ENCODE peak calls at places on chromosomes 1 and 21, in nine cellular contexts. E is left cardiac atrium; N is HuH-7.5; K is K562; O is NCI-H2029; D is activated T-helper 1 cell treated with anti-CD3 and anti-CD28 coated beads, Interleukin-2, amount 50 U/mL, for 16 hours; X is aorta; U is hippocampal formation; T is activated CD4-positive, CD25-positive, alpha-beta regulatory T cell. F is an unnamed sample.

GRCh38 chr1:941027-941587 is 17.4 kb downstream of the SAMD11 start:
- DNase-seq in K (no peak), X (no peak), U (no peak), T (no peak), O (no peak), N (no peak), D (no peak), E (no peak), F (no peak)

GRCh38 chr1:58773406-58773840 is 10.4 kb downstream of the JUN start:
- DNase-seq in U (no peak), K (no peak), X (peak), O (peak), N (no peak), E (peak), T (no peak), D (no peak), F (peak)

GRCh38 chr1:245322673-245323072 is 167.9 kb downstream of the KIF26B start:
- DNase-seq in D (no peak), O (no peak), X (no peak), E (no peak), N (no peak), T (no peak), U (no peak), K (no peak), F (no peak)

GRCh38 chr1:206658264-206658980 is 23.1 kb downstream of the DYRK3 start:
- DNase-seq in T (peak), N (peak), X (peak), K (peak), E (peak), U (no peak), O (no peak), D (peak), F (peak)

GRCh38 chr1:42139444-42139843 is 13.8 kb upstream of the GUCA2B start:
- DNase-seq in K (no peak), O (no peak), D (no peak), N (no peak), X (no peak), T (no peak), U (no peak), E (no peak), F (no peak)

GRCh38 chr1:22203335-22203734 is 60.4 kb upstream of the WNT4 start:
- DNase-seq in O (no peak), D (no peak), U (no peak), X (no peak), E (no peak), T (no peak), N (no peak), K (no peak), F (no peak)

GRCh38 chr1:51316113-51316763 is 14.1 kb downstream of the TTC39A start:
- DNase-seq in U (no peak), D (no peak), N (no peak), T (no peak), X (peak), K (no peak), O (peak), E (no peak), F (no peak)

GRCh38 chr1:35364732-35365131 is 96.2 kb downstream of the ZMYM4 start:
- DNase-seq in K (no peak), D (no peak), T (no peak), E (no peak), O (no peak), N (no peak), U (no peak), X (no peak), F (no peak)

GRCh38 chr1:2115008-2115921 is 65.1 kb downstream of the PRKCZ start:
- DNase-seq in E (peak), T (no peak), O (no peak), U (no peak), D (no peak), X (peak), N (no peak), K (no peak), F (peak)

GRCh38 chr21:21232320-21232719 is 234.1 kb downstream of the NCAM2 start:
- DNase-seq in X (no peak), N (no peak), E (no peak), O (no peak), U (peak), D (no peak), K (no peak), T (no peak), F (no peak)

GRCh38 chr1:226128487-226129075 is 58.0 kb downstream of the ACBD3 start:
- DNase-seq in K (no peak), E (peak), X (no peak), D (no peak), T (no peak), N (no peak), U (no peak), O (no peak), F (peak)

GRCh38 chr21:38979271-38980196 is 173.8 kb downstream of the ETS2 start:
- DNase-seq in K (no peak), D (no peak), T (no peak), N (no peak), U (no peak), X (no peak), O (no peak), E (no peak), F (no peak)

GRCh38 chr1:155379180-155379876 is 58.6 kb downstream of the RUSC1 start:
- DNase-seq in K (peak), U (peak), O (no peak), T (no peak), E (no peak), D (no peak), N (no peak), X (no peak), F (no peak)

GRCh38 chr1:53372501-53372951 is 44.7 kb upstream of the LRP8 start:
- DNase-seq in U (no peak), E (no peak), T (no peak), X (peak), N (no peak), O (no peak), K (no peak), D (no peak), F (no peak)

GRCh38 chr1:54016343-54017282 is 1.4 kb downstream of the LDLRAD1 start:
- DNase-seq in E (no peak), N (peak), T (no peak), O (peak), U (no peak), K (no peak), D (no peak), X (no peak), F (no peak)

GRCh38 chr1:170586942-170587593 is 55.1 kb downstream of the GORAB start:
- DNase-seq in D (no peak), O (no peak), T (no peak), N (no peak), U (no peak), K (no peak), E (no peak), X (no peak), F (no peak)

GRCh38 chr1:39671793-39672550 is at the start of gene NT5C1A:
- DNase-seq in D (no peak), O (peak), N (peak), T (peak), X (peak), U (no peak), K (peak), E (peak), F (peak)

GRCh38 chr1:6508154-6508875 is 16.8 kb upstream of the PLEKHG5 start:
- DNase-seq in E (no peak), T (no peak), X (no peak), O (no peak), N (no peak), D (no peak), K (no peak), U (no peak), F (no peak)

GRCh38 chr1:244264163-244264562 is 187.5 kb downstream of the ADSS2 start:
- DNase-seq in O (no peak), U (no peak), E (no peak), T (no peak), D (no peak), X (no peak), K (no peak), N (no peak), F (no peak)

GRCh38 chr1:244603498-244603897 is 49.4 kb upstream of the DESI2 start:
- DNase-seq in N (no peak), X (no peak), T (no peak), U (peak), E (no peak), O (peak), K (peak), D (no peak), F (no peak)

GRCh38 chr1:113147073-113147625 is 74.2 kb downstream of the LRIG2 start:
- DNase-seq in D (no peak), N (no peak), X (no peak), U (no peak), T (no peak), O (no peak), K (no peak), E (no peak), F (no peak)

GRCh38 chr21:44502559-44502958 is 37.4 kb downstream of the KRTAP10-1 start:
- DNase-seq in U (no peak), D (no peak), E (no peak), O (no peak), K (no peak), X (no peak), T (no peak), N (no peak), F (no peak)

GRCh38 chr1:87916965-87917364 is 588.3 kb downstream of the LMO4 start:
- DNase-seq in E (no peak), K (no peak), O (no peak), U (no peak), D (no peak), X (no peak), T (no peak), N (no peak), F (no peak)

GRCh38 chr1:9737057-9737456 is 85.5 kb downstream of the PIK3CD start:
- DNase-seq in N (no peak), T (no peak), K (no peak), X (peak), E (no peak), U (no peak), O (no peak), D (no peak), F (no peak)

GRCh38 chr21:41121785-41122415 is 46.1 kb upstream of the BACE2 start:
- DNase-seq in T (peak), N (peak), X (peak), O (peak), U (peak), D (no peak), K (peak), E (peak), F (peak)

GRCh38 chr1:40305451-40305850 is 11.6 kb downstream of the COL9A2 start:
- DNase-seq in E (no peak), O (no peak), X (no peak), D (no peak), K (no peak), T (no peak), N (no peak), U (no peak), F (no peak)

GRCh38 chr1:8317647-8318360 is at the start of gene SLC45A1:
- DNase-seq in U (peak), X (peak), D (peak), E (peak), O (peak), K (peak), T (peak), N (peak), F (peak)

GRCh38 chr1:167127236-167127635 is 33.4 kb downstream of the STYXL2 start:
- DNase-seq in U (no peak), X (no peak), N (no peak), D (no peak), O (no peak), T (no peak), K (no peak), E (no peak), F (no peak)